ENCODE peak calls at places on chromosomes 5 and 9, in eight cellular contexts. L, V, N, Q, F, G, R and J are unnamed samples.
A peak's percentile ranks its signal among the peaks of the same experiment; 100 is the strongest.

GRCh38 chr9:122201641-122202040 is 27.1 kb downstream of the LHX6 start:
- DNase-seq in L (no peak), V (no peak), N (no peak), Q (no peak), F (no peak), G (no peak), R (no peak), J (no peak)

GRCh38 chr9:4069457-4070162 is 230.3 kb downstream of the GLIS3 start:
- DNase-seq in L (no peak), V (no peak), N (no peak), Q (no peak), F (no peak), G (no peak), R (no peak), J (no peak)

GRCh38 chr9:100472725-100473261 is at the start of gene TMEFF1:
- DNase-seq in L (peak; percentile 5), V (peak; percentile 33), N (peak; percentile 81), Q (no peak), F (no peak), G (peak; percentile 90), R (peak; percentile 68), J (no peak)

GRCh38 chr9:36029765-36030528 is 6.8 kb upstream of the RECK start:
- DNase-seq in L (peak; percentile 92), V (no peak), N (peak; percentile 35), Q (no peak), F (no peak), G (no peak), R (no peak), J (no peak)

GRCh38 chr9:131589124-131589711 is 43.9 kb downstream of the PRRT1B start:
- DNase-seq in L (no peak), V (peak; percentile 55), N (no peak), Q (no peak), F (peak; percentile 55), G (no peak), R (no peak), J (no peak)

GRCh38 chr5:10789021-10789420 is 28.0 kb upstream of the DAP start:
- DNase-seq in L (no peak), V (peak; percentile 64), N (no peak), Q (no peak), F (no peak), G (peak; percentile 24), R (no peak), J (no peak)

GRCh38 chr5:11385251-11385900 is 518.9 kb downstream of the CTNND2 start:
- DNase-seq in L (no peak), V (no peak), N (peak; percentile 34), Q (no peak), F (no peak), G (no peak), R (no peak), J (no peak)

GRCh38 chr5:76813982-76814562 is 4.8 kb upstream of the F2RL1 start:
- DNase-seq in L (peak; percentile 96), V (no peak), N (no peak), Q (no peak), F (no peak), G (peak; percentile 52), R (no peak), J (no peak)

GRCh38 chr9:132671620-132672412 is 1.6 kb downstream of the GTF3C4 start:
- DNase-seq in L (peak; percentile 47), V (no peak), N (no peak), Q (no peak), F (no peak), G (no peak), R (no peak), J (no peak)

GRCh38 chr5:15601274-15601673 is 101.3 kb downstream of the FBXL7 start:
- DNase-seq in L (no peak), V (no peak), N (no peak), Q (no peak), F (no peak), G (peak; percentile 38), R (no peak), J (no peak)

GRCh38 chr9:727767-728166 is 113.7 kb upstream of the DMRT1 start:
- DNase-seq in L (no peak), V (no peak), N (no peak), Q (no peak), F (no peak), G (peak; percentile 87), R (no peak), J (no peak)
- H3K27ac ChIP-seq in L (no peak overlapping the region), V (no peak overlapping the region), N (no peak overlapping the region), Q (no peak overlapping the region), F (no peak overlapping the region), G (no peak overlapping the region), R (no peak overlapping the region), J (no peak overlapping the region)

DNA sequence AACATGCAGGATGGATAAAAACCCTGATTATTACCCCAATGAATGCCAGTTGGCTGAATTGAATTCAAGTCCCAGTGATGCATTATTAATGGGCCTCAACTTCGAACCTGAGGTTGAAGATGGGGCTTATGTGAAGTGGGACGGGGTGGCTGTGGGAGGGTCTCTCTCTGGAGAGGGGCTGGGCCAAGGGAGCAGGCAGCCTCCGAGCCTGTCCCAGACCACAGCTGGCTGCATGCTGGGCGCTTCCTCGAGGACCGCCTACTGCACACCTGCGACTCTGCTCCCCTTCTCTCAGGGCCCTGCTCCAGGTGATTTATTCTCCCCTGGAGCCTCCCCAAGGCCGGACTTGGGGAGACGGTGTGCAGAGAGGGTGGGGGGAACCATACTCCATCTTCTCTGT is 568.3 kb downstream of the CCDC171 start:
- DNase-seq in L (no peak), V (no peak), N (no peak), Q (no peak), F (no peak), G (no peak), R (no peak), J (no peak)
- H3K4me1 ChIP-seq in L (peaks cover 6% of the 10 kb centered on the region), V (no peaks in the 10 kb centered on the region), N (no peaks in the 10 kb centered on the region), Q (no peaks in the 10 kb centered on the region), F (no peaks in the 10 kb centered on the region), G (peaks cover 2% of the 10 kb centered on the region), R (no peaks in the 10 kb centered on the region), J (no peaks in the 10 kb centered on the region)

GRCh38 chr5:181203842-181204560 is 995 bp downstream of the TRIM7 start:
- DNase-seq in L (peak; percentile 24), V (peak; percentile 40), N (no peak), Q (no peak), F (peak; percentile 56), G (no peak), R (no peak), J (peak; percentile 56)
- H3K4me3 ChIP-seq in L (peak overlapping the region; percentile 73), V (peak overlapping the region; percentile 55), N (peak overlapping the region; percentile 53), Q (peak overlapping the region; percentile 61), F (peak overlapping the region; percentile 69), G (no peak overlapping the region), R (peak overlapping the region; percentile 66), J (peak overlapping the region; percentile 71)

GRCh38 chr5:138458856-138459255 is 6.4 kb upstream of the EGR1 start:
- DNase-seq in L (no peak), V (no peak), N (no peak), Q (no peak), F (no peak), G (no peak), R (peak; percentile 48), J (peak; percentile 24)
- H3K27ac ChIP-seq in L (no peak overlapping the region), V (no peak overlapping the region), N (no peak overlapping the region), Q (no peak overlapping the region), F (no peak overlapping the region), G (no peak overlapping the region), R (no peak overlapping the region), J (no peak overlapping the region)

DNA sequence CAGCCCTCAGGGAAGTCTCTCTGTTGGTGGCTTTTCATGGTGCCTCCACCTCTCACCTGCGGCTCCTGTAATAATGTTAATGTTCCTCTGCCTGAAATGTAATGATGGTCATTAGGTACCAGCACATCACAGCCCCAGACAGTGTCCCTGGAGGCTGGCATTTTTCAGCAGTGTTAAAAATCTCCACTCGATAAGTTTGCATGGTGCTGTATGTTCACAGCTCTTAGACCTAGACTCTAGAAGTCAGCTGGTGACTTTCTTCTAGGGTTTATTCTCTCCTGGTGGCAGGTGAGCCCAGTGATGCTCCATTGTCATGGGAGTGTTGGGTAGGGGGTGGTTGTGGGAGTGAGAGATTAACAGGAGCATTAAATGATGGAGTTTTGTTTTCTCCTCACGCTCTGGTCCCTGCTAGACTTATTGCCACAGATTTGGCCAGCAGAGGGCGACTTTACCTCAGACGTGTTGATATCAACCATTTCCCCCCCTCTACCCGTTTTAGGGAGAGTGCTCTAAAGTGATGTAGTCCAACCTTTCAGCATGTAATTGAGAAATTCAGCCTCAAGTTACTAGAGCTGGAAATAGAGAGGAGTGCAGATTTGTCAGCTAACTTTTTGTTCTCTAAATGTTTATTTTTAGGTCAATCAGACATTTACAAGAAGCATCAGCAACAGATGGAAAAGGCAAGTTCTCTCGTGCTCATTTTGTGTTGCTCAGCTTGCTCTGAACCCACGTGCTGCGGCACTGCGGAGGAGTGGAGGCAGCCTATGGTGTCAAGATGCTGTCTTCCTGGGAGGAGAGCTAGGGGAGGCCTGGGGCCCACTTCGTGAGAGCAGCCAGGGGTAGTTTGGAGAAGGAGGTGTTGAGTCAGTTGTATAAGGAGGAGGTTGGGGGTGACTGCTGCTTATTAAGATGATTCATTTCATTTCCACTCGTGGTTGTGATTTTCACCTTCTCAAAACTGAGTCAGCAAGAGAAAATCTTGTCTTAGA is 53.4 kb downstream of the GPR107 start:
- DNase-seq in L (peak; percentile 52), V (peak; percentile 86), N (peak; percentile 92), Q (peak; percentile 88), F (peak; percentile 68), G (peak; percentile 81), R (peak; percentile 80), J (peak; percentile 84)
- H3K4me1 ChIP-seq in L (no peaks in the 10 kb centered on the region), V (peaks cover 3% of the 10 kb centered on the region), N (no peaks in the 10 kb centered on the region), Q (peaks cover 2% of the 10 kb centered on the region), F (peaks cover 10% of the 10 kb centered on the region), G (no peaks in the 10 kb centered on the region), R (no peaks in the 10 kb centered on the region), J (peaks cover 6% of the 10 kb centered on the region)